ENCODE peak calls at places on chromosome 21, in seven cellular contexts. T is IMR-90, M is mesendoderm, U is H9, Q is neuronal stem cell, E is trophoblast cell, N is H1. P is an unnamed sample.

GRCh38 chr21:16563795-16564194 is 834.0 kb downstream of the USP25 start:
- DNase-seq in T (no peak), M (peak; percentile 92), U (peak; percentile 69), Q (peak; percentile 43), E (peak; percentile 26), N (peak; percentile 66), P (no peak)

GRCh38 chr21:45286671-45287437 is 841 bp downstream of the POFUT2 start:
- DNase-seq in T (peak; percentile 15), M (peak; percentile 82), U (peak; percentile 91), Q (peak; percentile 64), E (no peak), N (no peak), P (peak; percentile 48)

GRCh38 chr21:33478858-33479678 is 706 bp downstream of the TMEM50B start:
- DNase-seq in T (peak; percentile 17), M (peak; percentile 44), U (peak; percentile 63), Q (peak; percentile 33), E (peak; percentile 27), N (no peak), P (peak; percentile 55)

GRCh38 chr21:14383596-14384210 is 757 bp upstream of the HSPA13 start:
- DNase-seq in T (peak; percentile 5), M (no peak), U (no peak), Q (peak; percentile 3), E (peak; percentile 2), N (peak; percentile 10), P (no peak)

GRCh38 chr21:21801921-21802320 is 803.7 kb downstream of the NCAM2 start:
- DNase-seq in T (no peak), M (peak; percentile 11), U (no peak), Q (no peak), E (no peak), N (no peak), P (no peak)

GRCh38 chr21:42852925-42853570 is 26.3 kb downstream of the WDR4 start:
- DNase-seq in T (no peak), M (no peak), U (no peak), Q (no peak), E (no peak), N (no peak), P (no peak)

GRCh38 chr21:14453964-14454641 is 71.2 kb upstream of the HSPA13 start:
- DNase-seq in T (no peak), M (peak; percentile 55), U (no peak), Q (no peak), E (no peak), N (no peak), P (peak; percentile 0)

GRCh38 chr21:26026113-26026512 is 144.5 kb downstream of the APP start:
- DNase-seq in T (no peak), M (no peak), U (no peak), Q (no peak), E (no peak), N (no peak), P (no peak)

GRCh38 chr21:40851749-40852148 is 4.8 kb upstream of the DSCAM start:
- DNase-seq in T (no peak), M (no peak), U (no peak), Q (no peak), E (no peak), N (no peak), P (no peak)

GRCh38 chr21:45130324-45130774 is 56.0 kb downstream of the ADARB1 start:
- DNase-seq in T (peak; percentile 84), M (no peak), U (no peak), Q (no peak), E (no peak), N (no peak), P (peak; percentile 85)

GRCh38 chr21:43886565-43886964 is 21.5 kb downstream of the AGPAT3 start:
- DNase-seq in T (no peak), M (no peak), U (no peak), Q (no peak), E (no peak), N (no peak), P (no peak)

GRCh38 chr21:43890042-43890441 is 25.0 kb downstream of the AGPAT3 start:
- DNase-seq in T (no peak), M (peak; percentile 82), U (peak; percentile 70), Q (no peak), E (no peak), N (no peak), P (peak; percentile 39)

GRCh38 chr21:43892334-43892733 is 27.3 kb downstream of the AGPAT3 start:
- DNase-seq in T (no peak), M (no peak), U (no peak), Q (no peak), E (no peak), N (no peak), P (no peak)

GRCh38 chr21:43885721-43886120 is 20.7 kb downstream of the AGPAT3 start:
- DNase-seq in T (no peak), M (no peak), U (no peak), Q (no peak), E (no peak), N (no peak), P (no peak)

GRCh38 chr21:43889055-43889454 is 24.0 kb downstream of the AGPAT3 start:
- DNase-seq in T (no peak), M (no peak), U (no peak), Q (no peak), E (no peak), N (no peak), P (no peak)
- H3K4ac ChIP-seq in T (no peak overlapping the region), M (no peak overlapping the region), U (no peak overlapping the region), Q (no peak overlapping the region), E (no peak overlapping the region), N (no peak overlapping the region), P (no peak overlapping the region)

GRCh38 chr21:29486306-29486705 is 187.6 kb downstream of the BACH1 start:
- DNase-seq in T (no peak), M (no peak), U (no peak), Q (no peak), E (no peak), N (no peak), P (peak; percentile 8)
- H3K4ac ChIP-seq in T (no peak overlapping the region), M (no peak overlapping the region), U (no peak overlapping the region), Q (no peak overlapping the region), E (no peak overlapping the region), N (no peak overlapping the region), P (no peak overlapping the region)

DNA sequence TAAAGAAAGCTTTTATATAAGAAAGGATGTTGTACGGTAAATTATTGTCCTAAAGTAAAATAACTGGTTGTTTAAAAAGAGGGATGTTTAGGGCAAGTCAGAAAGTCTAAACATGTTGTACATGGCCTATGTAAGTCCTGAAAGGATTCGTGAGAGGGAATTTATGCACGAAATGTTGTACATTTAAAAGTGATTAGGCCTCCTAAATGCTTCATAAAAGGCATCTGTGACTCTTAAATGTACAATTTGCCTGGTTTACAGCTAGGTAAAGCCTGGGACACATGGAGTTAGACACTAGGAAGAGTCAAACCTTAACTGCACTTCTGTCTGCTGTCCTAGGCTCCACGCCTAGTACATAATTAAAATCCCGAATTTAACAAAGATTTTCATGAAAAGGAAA is 9.7 kb downstream of the KRTAP13-3 start:
- DNase-seq in T (no peak), M (no peak), U (no peak), Q (no peak), E (no peak), N (no peak), P (no peak)
- H3K4ac ChIP-seq in T (no peak overlapping the region), M (no peak overlapping the region), U (no peak overlapping the region), Q (no peak overlapping the region), E (no peak overlapping the region), N (no peak overlapping the region), P (no peak overlapping the region)

DNA sequence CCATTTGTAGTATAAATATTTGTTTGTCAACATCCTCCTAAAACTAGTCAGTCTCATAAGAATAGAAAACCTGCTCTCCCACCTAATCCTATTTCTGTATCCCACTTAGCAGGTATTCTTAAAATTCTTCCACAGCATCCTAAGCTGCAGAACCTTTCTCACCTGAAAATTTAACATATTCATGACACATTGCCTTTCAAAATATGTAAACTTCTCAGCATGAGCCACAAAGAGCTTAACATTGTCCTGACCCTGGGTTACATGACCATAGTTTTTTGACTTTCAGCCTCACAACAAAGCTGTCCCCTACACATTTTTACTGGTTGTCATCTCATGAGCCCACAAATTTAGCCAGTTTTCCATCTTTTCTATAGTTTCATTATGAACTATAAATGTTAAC is 712.1 kb downstream of the LTN1 start:
- DNase-seq in T (no peak), M (peak; percentile 61), U (no peak), Q (no peak), E (no peak), N (no peak), P (no peak)
- H3K4ac ChIP-seq in T (no peak overlapping the region), M (no peak overlapping the region), U (no peak overlapping the region), Q (no peak overlapping the region), E (no peak overlapping the region), N (no peak overlapping the region), P (no peak overlapping the region)

GRCh38 chr21:39666026-39666425 is 53.3 kb downstream of the B3GALT5 start:
- DNase-seq in T (no peak), M (no peak), U (no peak), Q (no peak), E (no peak), N (no peak), P (no peak)
- H3K4ac ChIP-seq in T (no peak overlapping the region), M (no peak overlapping the region), U (no peak overlapping the region), Q (no peak overlapping the region), E (no peak overlapping the region), N (no peak overlapping the region), P (no peak overlapping the region)

GRCh38 chr21:37119421-37120218 is 46.6 kb downstream of the TTC3 start:
- DNase-seq in T (no peak), M (peak; percentile 72), U (peak; percentile 54), Q (no peak), E (no peak), N (no peak), P (no peak)

GRCh38 chr21:37118187-37118826 is 45.3 kb downstream of the TTC3 start:
- DNase-seq in T (no peak), M (no peak), U (no peak), Q (no peak), E (no peak), N (no peak), P (no peak)

GRCh38 chr21:37117204-37117603 is 44.1 kb downstream of the TTC3 start:
- DNase-seq in T (no peak), M (no peak), U (no peak), Q (no peak), E (no peak), N (no peak), P (no peak)
- H3K4ac ChIP-seq in T (no peak overlapping the region), M (no peak overlapping the region), U (no peak overlapping the region), Q (no peak overlapping the region), E (no peak overlapping the region), N (no peak overlapping the region), P (no peak overlapping the region)

DNA sequence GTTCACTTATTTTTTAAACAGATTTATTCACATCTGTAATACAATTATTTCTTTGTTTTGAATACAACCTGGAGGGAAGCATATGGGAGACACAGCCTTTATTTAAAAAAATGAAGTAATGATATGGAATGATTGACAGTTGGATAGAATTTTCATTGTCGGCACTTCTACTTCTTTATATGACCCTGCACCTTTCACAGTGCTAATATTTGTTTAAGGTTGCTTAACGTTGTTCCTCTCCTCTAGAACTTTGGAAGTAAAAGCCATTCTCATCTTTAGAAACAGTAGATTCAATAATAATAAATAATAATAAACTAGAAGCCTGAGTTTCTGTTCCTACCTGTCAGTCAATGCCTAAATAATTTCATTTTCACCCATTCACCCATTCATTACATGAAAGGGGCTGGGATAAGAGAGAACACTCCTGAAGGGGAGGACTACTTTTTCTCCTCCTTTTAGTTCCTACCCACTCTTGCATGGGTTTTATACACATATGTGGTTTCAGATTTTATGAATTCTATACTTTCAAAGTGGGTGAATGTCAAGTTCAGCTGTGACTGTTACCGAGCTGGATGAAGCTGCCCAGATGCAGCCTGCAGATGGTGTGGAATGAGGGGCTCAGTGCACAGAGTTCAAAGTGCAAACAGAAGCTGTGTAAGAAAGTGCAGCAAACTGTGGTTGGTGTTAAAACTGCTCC is 9.4 kb downstream of the RUNX1 start:
- DNase-seq in T (no peak), M (no peak), U (no peak), Q (no peak), E (no peak), N (no peak), P (no peak)
- H3K4ac ChIP-seq in T (no peak overlapping the region), M (no peak overlapping the region), U (no peak overlapping the region), Q (no peak overlapping the region), E (no peak overlapping the region), N (no peak overlapping the region), P (no peak overlapping the region)